ENCODE peak calls at places on chromosome 2, in four cellular contexts. W, F, H and Y are unnamed samples. For H3K4me1 and H3K9me3, the result is how much of the 10 kb centered on the place peaks cover.

GRCh38 chr2:235917506-235917905 is 250.7 kb downstream of the GBX2 start:
- DNase-seq in W (no peak), F (no peak), H (no peak), Y (no peak)

GRCh38 chr2:109129356-109129920 is 433 bp downstream of the SH3RF3 start:
- DNase-seq in W (no peak), F (peak), H (peak), Y (peak)

GRCh38 chr2:187078297-187078696 is 229.3 kb upstream of the ZSWIM2 start:
- DNase-seq in W (no peak), F (no peak), H (no peak), Y (no peak)

GRCh38 chr2:2507471-2507997 is 176.5 kb upstream of the MYT1L start:
- DNase-seq in W (no peak), F (no peak), H (no peak), Y (no peak)

GRCh38 chr2:1766851-1767771 is 22.8 kb upstream of the PXDN start:
- DNase-seq in W (no peak), F (no peak), H (no peak), Y (no peak)

GRCh38 chr2:23926289-23926749 is 604 bp downstream of the ATAD2B start:
- DNase-seq in W (peak), F (no peak), H (peak), Y (no peak)

GRCh38 chr2:218244665-218245064 is 16.1 kb upstream of the GPBAR1 start:
- DNase-seq in W (no peak), F (no peak), H (no peak), Y (no peak)

GRCh38 chr2:119028327-119029174 is 86.6 kb downstream of the MARCO start:
- DNase-seq in W (no peak), F (peak), H (no peak), Y (no peak)

GRCh38 chr2:134573724-134574123 is 145.1 kb downstream of the TMEM163 start:
- DNase-seq in W (no peak), F (no peak), H (no peak), Y (no peak)

GRCh38 chr2:238669581-238670340 is 178.1 kb upstream of the TWIST2 start:
- DNase-seq in W (no peak), F (no peak), H (no peak), Y (no peak)

GRCh38 chr2:95346738-95347671 is 49.9 kb downstream of the KCNIP3 start:
- DNase-seq in W (peak), F (peak), H (no peak), Y (peak)

GRCh38 chr2:204407209-204408070 is 137.8 kb upstream of the PARD3B start:
- DNase-seq in W (no peak), F (no peak), H (no peak), Y (no peak)

GRCh38 chr2:134917958-134918517 is 584 bp upstream of the CCNT2 start:
- DNase-seq in W (no peak), F (peak), H (no peak), Y (no peak)

GRCh38 chr2:165601866-165602636 is 132.6 kb downstream of the CSRNP3 start:
- DNase-seq in W (no peak), F (no peak), H (no peak), Y (no peak)

GRCh38 chr2:188765522-188765921 is 208.7 kb upstream of the COL3A1 start:
- DNase-seq in W (no peak), F (no peak), H (peak), Y (no peak)

GRCh38 chr2:96103388-96103705 is 13.0 kb downstream of the ADRA2B start:
- DNase-seq in W (peak), F (peak), H (peak), Y (no peak)

GRCh38 chr2:134599236-134599635 is 119.6 kb downstream of the TMEM163 start:
- DNase-seq in W (no peak), F (no peak), H (no peak), Y (no peak)

GRCh38 chr2:120436885-120437603 is 91.1 kb downstream of the INHBB start:
- DNase-seq in W (no peak), F (no peak), H (no peak), Y (no peak)

GRCh38 chr2:1986598-1986997 is 242.3 kb upstream of the PXDN start:
- DNase-seq in W (no peak), F (no peak), H (no peak), Y (no peak)

GRCh38 chr2:74421248-74421870 is at the start of the genes C2orf81 and WDR54:
- DNase-seq in W (peak), F (peak), H (peak), Y (peak)

GRCh38 chr2:239667431-239667985 is 266.7 kb upstream of the HDAC4 start:
- DNase-seq in W (no peak), F (no peak), H (no peak), Y (no peak)

GRCh38 chr2:61257446-61257845 is 95.5 kb downstream of the C2orf74 start:
- DNase-seq in W (no peak), F (no peak), H (no peak), Y (no peak)

GRCh38 chr2:75637568-75637967 is 9.0 kb upstream of the MRPL19 start:
- DNase-seq in W (no peak), F (no peak), H (no peak), Y (no peak)

GRCh38 chr2:236965021-236965840 is 120.5 kb upstream of the COPS8 start:
- DNase-seq in W (no peak), F (no peak), H (no peak), Y (no peak)

GRCh38 chr2:25305809-25306208 is 35.9 kb downstream of the DNMT3A start:
- DNase-seq in W (no peak), F (peak), H (no peak), Y (no peak)

GRCh38 chr2:166173263-166173662 is 45.4 kb upstream of the SCN1A start:
- DNase-seq in W (no peak), F (no peak), H (no peak), Y (no peak)

GRCh38 chr2:232761301-232761907 is 15.0 kb downstream of the KCNJ13 start:
- DNase-seq in W (no peak), F (no peak), H (no peak), Y (no peak)

GRCh38 chr2:71223767-71224333 is 3.1 kb downstream of the PAIP2B start:
- DNase-seq in W (peak), F (peak), H (peak), Y (peak)

GRCh38 chr2:24903527-24904103 is 16.4 kb downstream of the ADCY3 start:
- DNase-seq in W (no peak), F (no peak), H (no peak), Y (no peak)

GRCh38 chr2:109277414-109277813 is 148.4 kb downstream of the SH3RF3 start:
- DNase-seq in W (no peak), F (no peak), H (no peak), Y (no peak)

GRCh38 chr2:68885074-68885810 is 14.0 kb upstream of the BMP10 start:
- DNase-seq in W (no peak), F (no peak), H (no peak), Y (no peak)

GRCh38 chr2:237872178-237872887 is 12.9 kb downstream of the RAMP1 start:
- DNase-seq in W (no peak), F (no peak), H (no peak), Y (no peak)

GRCh38 chr2:112150447-112150846 is 12.3 kb downstream of the FBLN7 start:
- DNase-seq in W (no peak), F (no peak), H (no peak), Y (no peak)

GRCh38 chr2:156342252-156343095 is 10.0 kb upstream of the NR4A2 start:
- DNase-seq in W (peak), F (peak), H (peak), Y (peak)

GRCh38 chr2:55056024-55056521 is 5.8 kb upstream of the RTN4 start:
- DNase-seq in W (no peak), F (no peak), H (no peak), Y (no peak)

GRCh38 chr2:121532347-121532766 is 1.7 kb downstream of the RNU4ATAC start:
- DNase-seq in W (no peak), F (no peak), H (no peak), Y (no peak)

GRCh38 chr2:121529439-121530209 is 1.1 kb upstream of the RNU4ATAC start:
- DNase-seq in W (no peak), F (no peak), H (peak), Y (peak)

GRCh38 chr2:121530210-121530562 is 494 bp upstream of the RNU4ATAC start:
- DNase-seq in W (peak), F (peak), H (peak), Y (peak)

GRCh38 chr2:121532894-121533293 is 2.2 kb downstream of the RNU4ATAC start:
- DNase-seq in W (no peak), F (no peak), H (no peak), Y (no peak)

GRCh38 chr2:121530563-121531334 is at the start of gene RNU4ATAC:
- DNase-seq in W (peak), F (peak), H (peak), Y (peak)
- H3K4me1 ChIP-seq in W (half or more), F (under half), H (under half), Y (half or more)

GRCh38 chr2:168611896-168612650 is 156.0 kb downstream of the CERS6 start:
- DNase-seq in W (no peak), F (no peak), H (no peak), Y (no peak)
- H3K9me3 ChIP-seq in W (under half), F (under half), H (under half), Y (under half)

GRCh38 chr2:6923319-6923718 is 6.1 kb downstream of the RNF144A start:
- DNase-seq in W (no peak), F (no peak), H (no peak), Y (no peak)

GRCh38 chr2:6924101-6924917 is 7.1 kb downstream of the RNF144A start:
- DNase-seq in W (no peak), F (no peak), H (no peak), Y (no peak)

GRCh38 chr2:6921321-6921922 is 4.2 kb downstream of the RNF144A start:
- DNase-seq in W (no peak), F (no peak), H (no peak), Y (no peak)

GRCh38 chr2:6919912-6920905 is 3.0 kb downstream of the RNF144A start:
- DNase-seq in W (no peak), F (no peak), H (no peak), Y (no peak)

DNA sequence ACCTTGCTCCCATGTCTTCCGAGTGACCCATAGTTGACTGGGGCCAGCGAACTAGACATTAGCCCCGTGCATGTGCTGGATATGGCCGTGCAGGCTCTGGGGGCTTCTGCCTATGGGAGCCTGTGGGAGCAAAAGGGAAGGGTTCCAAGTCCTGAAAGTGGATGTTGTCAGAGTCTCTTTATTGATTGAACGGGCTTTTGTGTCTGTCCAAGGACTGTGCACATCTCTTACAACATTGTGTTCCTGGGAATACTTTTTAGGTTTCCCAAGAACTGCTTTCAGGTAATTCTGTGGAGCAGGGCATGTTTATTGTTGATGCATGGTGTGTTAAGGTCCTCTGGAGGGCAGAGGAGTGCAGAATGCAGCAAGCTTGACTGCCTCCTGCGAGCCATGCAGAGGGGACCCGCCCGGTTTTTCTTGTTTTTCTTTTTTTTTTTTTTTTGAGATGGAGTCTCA is 5.0 kb downstream of the RNF144A start:
- DNase-seq in W (no peak), F (no peak), H (no peak), Y (no peak)
- H3K4me1 ChIP-seq in W (under half), F (under half), H (half or more), Y (half or more)

DNA sequence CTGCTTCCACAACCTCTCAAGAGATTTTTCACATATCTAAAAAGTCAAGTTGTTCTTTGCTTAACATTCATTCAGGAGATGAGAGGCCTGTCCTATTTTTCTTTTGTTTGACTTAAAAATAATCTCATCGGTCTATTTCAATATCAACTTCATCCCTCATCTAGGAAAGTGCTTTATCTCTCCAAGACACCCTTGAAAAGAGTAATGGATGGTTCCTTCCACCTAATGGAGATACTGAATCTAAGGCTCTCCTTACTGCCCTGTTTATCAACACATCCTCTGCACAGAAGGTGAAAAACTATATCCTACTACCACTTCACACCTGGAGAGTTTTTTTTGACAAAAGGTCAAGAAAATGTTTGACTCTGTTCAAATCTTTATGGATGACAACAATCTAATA is 2.4 kb downstream of the NFE2L2 start:
- DNase-seq in W (no peak), F (no peak), H (no peak), Y (no peak)
- H3K9me3 ChIP-seq in W (under half), F (under half), H (under half), Y (under half)